ENCODE peak calls at places on chromosomes 3 and 15, in seven cellular contexts. One of them, this sample, is unnamed.
A peak's percentile ranks its signal among the peaks of the same experiment; 100 is the strongest.

GRCh38 chr3:121493431-121493830 is 52.4 kb downstream of the POLQ start:
- DNase-seq in right atrium auricular region: no peak
- DNase-seq in lower leg skin: no peak
- DNase-seq in IMR-90: peak; percentile 24
- DNase-seq in omental fat pad: no peak
- DNase-seq in nephron progenitor cell: no peak
- DNase-seq in transverse colon: no peak
- DNase-seq in this sample: no peak

GRCh38 chr3:21859124-21859781 is 108.2 kb upstream of the ZNF385D start:
- DNase-seq in right atrium auricular region: no peak
- DNase-seq in lower leg skin: no peak
- DNase-seq in IMR-90: no peak
- DNase-seq in omental fat pad: no peak
- DNase-seq in nephron progenitor cell: peak; percentile 8
- DNase-seq in transverse colon: no peak
- DNase-seq in this sample: no peak

GRCh38 chr15:27589260-27589659 is 509.9 kb downstream of the OCA2 start:
- DNase-seq in right atrium auricular region: no peak
- DNase-seq in lower leg skin: no peak
- DNase-seq in IMR-90: no peak
- DNase-seq in omental fat pad: no peak
- DNase-seq in nephron progenitor cell: no peak
- DNase-seq in transverse colon: no peak
- DNase-seq in this sample: no peak

GRCh38 chr3:147613710-147614109 is 204.5 kb downstream of the ZIC1 start:
- DNase-seq in right atrium auricular region: no peak
- DNase-seq in lower leg skin: no peak
- DNase-seq in IMR-90: no peak
- DNase-seq in omental fat pad: no peak
- DNase-seq in nephron progenitor cell: no peak
- DNase-seq in transverse colon: no peak
- DNase-seq in this sample: no peak

GRCh38 chr15:85421116-85421925 is 40.9 kb downstream of the AKAP13 start:
- DNase-seq in right atrium auricular region: no peak
- DNase-seq in lower leg skin: no peak
- DNase-seq in IMR-90: peak; percentile 59
- DNase-seq in omental fat pad: no peak
- DNase-seq in nephron progenitor cell: no peak
- DNase-seq in transverse colon: no peak
- DNase-seq in this sample: no peak

GRCh38 chr15:72184165-72184811 is 13.3 kb downstream of the GRAMD2A start:
- DNase-seq in right atrium auricular region: no peak
- DNase-seq in lower leg skin: no peak
- DNase-seq in IMR-90: no peak
- DNase-seq in omental fat pad: no peak
- DNase-seq in nephron progenitor cell: peak; percentile 72
- DNase-seq in transverse colon: peak; percentile 33
- DNase-seq in this sample: peak; percentile 85

GRCh38 chr15:90665288-90666134 is 51.6 kb upstream of the BLM start:
- DNase-seq in right atrium auricular region: peak; percentile 66
- DNase-seq in lower leg skin: peak; percentile 94
- DNase-seq in IMR-90: peak; percentile 58
- DNase-seq in omental fat pad: no peak
- DNase-seq in nephron progenitor cell: no peak
- DNase-seq in transverse colon: peak; percentile 64
- DNase-seq in this sample: peak; percentile 93

GRCh38 chr3:6622712-6623111 is 238.2 kb upstream of the GRM7 start:
- DNase-seq in right atrium auricular region: no peak
- DNase-seq in lower leg skin: no peak
- DNase-seq in IMR-90: no peak
- DNase-seq in omental fat pad: no peak
- DNase-seq in nephron progenitor cell: no peak
- DNase-seq in transverse colon: no peak
- DNase-seq in this sample: no peak

GRCh38 chr3:10855871-10856662 is 40.0 kb downstream of the SLC6A11 start:
- DNase-seq in right atrium auricular region: no peak
- DNase-seq in lower leg skin: no peak
- DNase-seq in IMR-90: no peak
- DNase-seq in omental fat pad: no peak
- DNase-seq in nephron progenitor cell: no peak
- DNase-seq in transverse colon: no peak
- DNase-seq in this sample: no peak

GRCh38 chr3:126982125-126982521 is 792 bp upstream of the PLXNA1 start:
- DNase-seq in right atrium auricular region: no peak
- DNase-seq in lower leg skin: no peak
- DNase-seq in IMR-90: peak; percentile 27
- DNase-seq in omental fat pad: no peak
- DNase-seq in nephron progenitor cell: no peak
- DNase-seq in transverse colon: peak; percentile 39
- DNase-seq in this sample: no peak

GRCh38 chr3:124277516-124277890 is 285.6 kb upstream of the ROPN1 start:
- DNase-seq in right atrium auricular region: no peak
- DNase-seq in lower leg skin: no peak
- DNase-seq in IMR-90: peak; percentile 22
- DNase-seq in omental fat pad: no peak
- DNase-seq in nephron progenitor cell: no peak
- DNase-seq in transverse colon: peak; percentile 34
- DNase-seq in this sample: no peak

GRCh38 chr15:40338921-40339620 is 1.7 kb downstream of the CCDC9B start:
- DNase-seq in right atrium auricular region: no peak
- DNase-seq in lower leg skin: no peak
- DNase-seq in IMR-90: peak; percentile 93
- DNase-seq in omental fat pad: no peak
- DNase-seq in nephron progenitor cell: no peak
- DNase-seq in transverse colon: peak; percentile 35
- DNase-seq in this sample: peak; percentile 81

GRCh38 chr3:139074565-139075115 is 29.9 kb upstream of the PRR23C start:
- DNase-seq in right atrium auricular region: no peak
- DNase-seq in lower leg skin: no peak
- DNase-seq in IMR-90: no peak
- DNase-seq in omental fat pad: no peak
- DNase-seq in nephron progenitor cell: no peak
- DNase-seq in transverse colon: no peak
- DNase-seq in this sample: no peak

GRCh38 chr3:160739079-160739478 is 17.0 kb upstream of the PPM1L start:
- DNase-seq in right atrium auricular region: no peak
- DNase-seq in lower leg skin: peak; percentile 85
- DNase-seq in IMR-90: no peak
- DNase-seq in omental fat pad: no peak
- DNase-seq in nephron progenitor cell: peak; percentile 30
- DNase-seq in transverse colon: no peak
- DNase-seq in this sample: no peak

GRCh38 chr3:46996689-46997452 is 17.4 kb downstream of the NBEAL2 start:
- DNase-seq in right atrium auricular region: no peak
- DNase-seq in lower leg skin: no peak
- DNase-seq in IMR-90: no peak
- DNase-seq in omental fat pad: no peak
- DNase-seq in nephron progenitor cell: no peak
- DNase-seq in transverse colon: no peak
- DNase-seq in this sample: peak; percentile 65

GRCh38 chr15:37856109-37856508 is 78.3 kb upstream of the TMCO5A start:
- DNase-seq in right atrium auricular region: no peak
- DNase-seq in lower leg skin: no peak
- DNase-seq in IMR-90: no peak
- DNase-seq in omental fat pad: no peak
- DNase-seq in nephron progenitor cell: no peak
- DNase-seq in transverse colon: no peak
- DNase-seq in this sample: no peak

GRCh38 chr3:47007001-47007400 is 27.5 kb downstream of the NBEAL2 start:
- DNase-seq in right atrium auricular region: no peak
- DNase-seq in lower leg skin: peak; percentile 82
- DNase-seq in IMR-90: no peak
- DNase-seq in omental fat pad: no peak
- DNase-seq in nephron progenitor cell: no peak
- DNase-seq in transverse colon: no peak
- DNase-seq in this sample: peak; percentile 38

GRCh38 chr15:27059610-27060202 is 88.7 kb downstream of the GABRG3 start:
- DNase-seq in right atrium auricular region: no peak
- DNase-seq in lower leg skin: no peak
- DNase-seq in IMR-90: peak; percentile 11
- DNase-seq in omental fat pad: no peak
- DNase-seq in nephron progenitor cell: peak; percentile 64
- DNase-seq in transverse colon: no peak
- DNase-seq in this sample: no peak

GRCh38 chr15:39530446-39531342 is 50.2 kb upstream of the THBS1 start:
- DNase-seq in right atrium auricular region: no peak
- DNase-seq in lower leg skin: no peak
- DNase-seq in IMR-90: peak; percentile 14
- DNase-seq in omental fat pad: no peak
- DNase-seq in nephron progenitor cell: no peak
- DNase-seq in transverse colon: no peak
- DNase-seq in this sample: no peak

GRCh38 chr3:186990878-186991308 is 60.6 kb downstream of the ST6GAL1 start:
- DNase-seq in right atrium auricular region: no peak
- DNase-seq in lower leg skin: no peak
- DNase-seq in IMR-90: peak; percentile 22
- DNase-seq in omental fat pad: no peak
- DNase-seq in nephron progenitor cell: no peak
- DNase-seq in transverse colon: no peak
- DNase-seq in this sample: peak; percentile 85

GRCh38 chr3:99413504-99413903 is 224.9 kb upstream of the COL8A1 start:
- DNase-seq in right atrium auricular region: no peak
- DNase-seq in lower leg skin: no peak
- DNase-seq in IMR-90: peak; percentile 76
- DNase-seq in omental fat pad: no peak
- DNase-seq in nephron progenitor cell: no peak
- DNase-seq in transverse colon: no peak
- DNase-seq in this sample: no peak

GRCh38 chr3:155664922-155665695 is 79.8 kb downstream of the PLCH1 start:
- DNase-seq in right atrium auricular region: peak; percentile 87
- DNase-seq in lower leg skin: peak; percentile 90
- DNase-seq in IMR-90: peak; percentile 69
- DNase-seq in omental fat pad: peak; percentile 24
- DNase-seq in nephron progenitor cell: no peak
- DNase-seq in transverse colon: peak; percentile 52
- DNase-seq in this sample: no peak

GRCh38 chr15:56918907-56919707 is 663 bp downstream of the TCF12 start:
- DNase-seq in right atrium auricular region: peak; percentile 62
- DNase-seq in lower leg skin: peak; percentile 91
- DNase-seq in IMR-90: peak; percentile 73
- DNase-seq in omental fat pad: no peak
- DNase-seq in nephron progenitor cell: peak; percentile 64
- DNase-seq in transverse colon: peak; percentile 61
- DNase-seq in this sample: peak; percentile 85

DNA sequence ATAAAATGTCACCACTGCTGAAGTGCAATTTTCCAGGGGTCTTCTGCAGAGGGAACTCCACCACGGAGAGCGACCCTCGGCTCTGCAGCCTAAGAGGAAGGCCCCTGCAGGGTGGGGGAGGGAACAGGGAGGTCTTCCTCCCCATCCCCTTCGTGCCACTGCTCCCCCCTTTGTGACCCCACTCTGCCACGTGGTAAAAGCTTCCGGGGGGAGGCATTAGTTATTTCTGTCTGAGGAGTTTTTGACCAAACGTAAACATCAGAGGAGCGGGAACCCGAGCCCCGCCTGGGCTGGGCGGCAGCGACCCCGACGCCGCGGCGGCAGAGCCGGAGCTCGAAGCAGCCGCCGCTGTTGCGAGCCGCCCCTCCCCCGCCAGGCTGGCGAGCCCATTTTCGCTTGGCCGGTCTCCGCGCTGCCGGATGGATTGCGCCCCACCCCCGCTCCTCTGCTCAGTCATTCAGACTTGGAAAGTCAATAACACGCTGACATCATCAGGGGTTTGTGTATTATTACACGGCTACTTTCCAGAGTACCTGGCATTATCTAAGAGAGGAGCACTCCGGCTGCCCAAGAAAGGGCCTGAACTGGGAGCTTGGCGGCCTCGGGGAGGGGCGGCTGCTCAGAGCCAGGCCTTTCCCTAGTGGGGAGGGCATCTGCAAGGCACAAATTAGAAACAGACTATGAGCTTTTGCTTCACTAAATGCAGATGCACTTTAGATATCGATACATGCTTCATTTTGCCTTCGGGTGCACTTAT is 162.5 kb upstream of the TBL1XR1 start:
- DNase-seq in right atrium auricular region: peak; percentile 96
- DNase-seq in lower leg skin: peak; percentile 99
- DNase-seq in IMR-90: peak; percentile 99
- DNase-seq in omental fat pad: peak; percentile 94
- DNase-seq in nephron progenitor cell: peak; percentile 97
- DNase-seq in transverse colon: peak; percentile 97
- DNase-seq in this sample: peak; percentile 99
- TF ChIP-seq CTCF in right atrium auricular region: no peak
- TF ChIP-seq CTCF in lower leg skin: no peak
- TF ChIP-seq CTCF in IMR-90: no peak
- TF ChIP-seq CTCF in omental fat pad: no peak
- TF ChIP-seq CTCF in nephron progenitor cell: no peak
- TF ChIP-seq CTCF in transverse colon: no peak
- TF ChIP-seq CTCF in this sample: peak; percentile 3

GRCh38 chr3:4981688-4982494 is 2.7 kb downstream of the BHLHE40 start:
- DNase-seq in right atrium auricular region: no peak
- DNase-seq in lower leg skin: no peak
- DNase-seq in IMR-90: peak; percentile 81
- DNase-seq in omental fat pad: no peak
- DNase-seq in nephron progenitor cell: no peak
- DNase-seq in transverse colon: no peak
- DNase-seq in this sample: no peak
- TF ChIP-seq CTCF in right atrium auricular region: no peak
- TF ChIP-seq CTCF in lower leg skin: no peak
- TF ChIP-seq CTCF in IMR-90: peak; percentile 43
- TF ChIP-seq CTCF in omental fat pad: no peak
- TF ChIP-seq CTCF in nephron progenitor cell: peak; percentile 37
- TF ChIP-seq CTCF in transverse colon: peak; percentile 51
- TF ChIP-seq CTCF in this sample: no peak

GRCh38 chr3:37772773-37773291 is 88.8 kb upstream of the CTDSPL start:
- DNase-seq in right atrium auricular region: no peak
- DNase-seq in lower leg skin: no peak
- DNase-seq in IMR-90: no peak
- DNase-seq in omental fat pad: no peak
- DNase-seq in nephron progenitor cell: peak; percentile 14
- DNase-seq in transverse colon: no peak
- DNase-seq in this sample: no peak
- TF ChIP-seq CTCF in right atrium auricular region: no peak
- TF ChIP-seq CTCF in lower leg skin: no peak
- TF ChIP-seq CTCF in IMR-90: no peak
- TF ChIP-seq CTCF in omental fat pad: no peak
- TF ChIP-seq CTCF in nephron progenitor cell: no peak
- TF ChIP-seq CTCF in transverse colon: no peak
- TF ChIP-seq CTCF in this sample: no peak

GRCh38 chr3:194285024-194285858 is 65.9 kb downstream of the CPN2 start:
- DNase-seq in right atrium auricular region: no peak
- DNase-seq in lower leg skin: peak; percentile 67
- DNase-seq in IMR-90: peak; percentile 64
- DNase-seq in omental fat pad: peak; percentile 17
- DNase-seq in nephron progenitor cell: no peak
- DNase-seq in transverse colon: no peak
- DNase-seq in this sample: no peak

GRCh38 chr3:194286747-194287146 is 64.4 kb downstream of the CPN2 start:
- DNase-seq in right atrium auricular region: no peak
- DNase-seq in lower leg skin: peak; percentile 49
- DNase-seq in IMR-90: no peak
- DNase-seq in omental fat pad: no peak
- DNase-seq in nephron progenitor cell: no peak
- DNase-seq in transverse colon: no peak
- DNase-seq in this sample: no peak

GRCh38 chr3:194287392-194287791 is 63.7 kb downstream of the CPN2 start:
- DNase-seq in right atrium auricular region: no peak
- DNase-seq in lower leg skin: no peak
- DNase-seq in IMR-90: no peak
- DNase-seq in omental fat pad: no peak
- DNase-seq in nephron progenitor cell: no peak
- DNase-seq in transverse colon: no peak
- DNase-seq in this sample: no peak

GRCh38 chr3:194285859-194286197 is 65.3 kb downstream of the CPN2 start:
- DNase-seq in right atrium auricular region: no peak
- DNase-seq in lower leg skin: no peak
- DNase-seq in IMR-90: no peak
- DNase-seq in omental fat pad: no peak
- DNase-seq in nephron progenitor cell: no peak
- DNase-seq in transverse colon: no peak
- DNase-seq in this sample: no peak

GRCh38 chr3:194287977-194288706 is 63.0 kb downstream of the CPN2 start:
- DNase-seq in right atrium auricular region: no peak
- DNase-seq in lower leg skin: no peak
- DNase-seq in IMR-90: no peak
- DNase-seq in omental fat pad: no peak
- DNase-seq in nephron progenitor cell: no peak
- DNase-seq in transverse colon: no peak
- DNase-seq in this sample: no peak
- TF ChIP-seq CTCF in right atrium auricular region: no peak
- TF ChIP-seq CTCF in lower leg skin: no peak
- TF ChIP-seq CTCF in IMR-90: no peak
- TF ChIP-seq CTCF in omental fat pad: no peak
- TF ChIP-seq CTCF in nephron progenitor cell: no peak
- TF ChIP-seq CTCF in transverse colon: no peak
- TF ChIP-seq CTCF in this sample: no peak

This sample was measured in kidney.